ENCODE peak calls at places on chromosome 13, in four cellular contexts. One of them, this sample, is unnamed.

GRCh38 chr13:51520524-51520923 is 63.7 kb upstream of the WDFY2 start:
- DNase-seq in CD8-positive, alpha-beta memory T cell: no peak
- DNase-seq in mucosa of descending colon: no peak
- DNase-seq in ELR: peak; percentile 42
- DNase-seq in this sample: no peak

GRCh38 chr13:70043685-70044084 is 63.9 kb upstream of the ATXN8OS start:
- DNase-seq in ELR: peak; percentile 52
- DNase-seq in mucosa of descending colon: no peak
- DNase-seq in CD8-positive, alpha-beta memory T cell: no peak
- DNase-seq in this sample: no peak

GRCh38 chr13:27463500-27463899 is 13.1 kb upstream of the MTIF3 start:
- DNase-seq in CD8-positive, alpha-beta memory T cell: no peak
- DNase-seq in ELR: no peak
- DNase-seq in mucosa of descending colon: no peak
- DNase-seq in this sample: no peak

GRCh38 chr13:94917814-94918213 is 205.5 kb upstream of the SOX21 start:
- DNase-seq in mucosa of descending colon: no peak
- DNase-seq in CD8-positive, alpha-beta memory T cell: no peak
- DNase-seq in ELR: no peak
- DNase-seq in this sample: no peak

GRCh38 chr13:21012841-21013681 is 48.3 kb downstream of the LATS2 start:
- DNase-seq in CD8-positive, alpha-beta memory T cell: no peak
- DNase-seq in mucosa of descending colon: no peak
- DNase-seq in ELR: no peak
- DNase-seq in this sample: no peak

GRCh38 chr13:20901668-20902437 is 693 bp downstream of the XPO4 start:
- DNase-seq in mucosa of descending colon: peak; percentile 75
- DNase-seq in CD8-positive, alpha-beta memory T cell: peak; percentile 2
- DNase-seq in ELR: peak; percentile 69
- DNase-seq in this sample: no peak

GRCh38 chr13:113272791-113273190 is 24.2 kb upstream of the LAMP1 start:
- DNase-seq in CD8-positive, alpha-beta memory T cell: no peak
- DNase-seq in ELR: no peak
- DNase-seq in mucosa of descending colon: no peak
- DNase-seq in this sample: no peak

GRCh38 chr13:40102854-40103253 is 447.4 kb downstream of the COG6 start:
- DNase-seq in mucosa of descending colon: no peak
- DNase-seq in CD8-positive, alpha-beta memory T cell: no peak
- DNase-seq in ELR: peak; percentile 79
- DNase-seq in this sample: peak; percentile 25

GRCh38 chr13:113839536-113840204 is 24.2 kb downstream of the GAS6 start:
- DNase-seq in CD8-positive, alpha-beta memory T cell: no peak
- DNase-seq in mucosa of descending colon: peak; percentile 84
- DNase-seq in ELR: no peak
- DNase-seq in this sample: no peak

GRCh38 chr13:38072696-38073095 is 203.1 kb upstream of the TRPC4 start:
- DNase-seq in CD8-positive, alpha-beta memory T cell: no peak
- DNase-seq in ELR: no peak
- DNase-seq in mucosa of descending colon: no peak
- DNase-seq in this sample: no peak

GRCh38 chr13:27130223-27131015 is 41.2 kb downstream of the USP12 start:
- DNase-seq in CD8-positive, alpha-beta memory T cell: no peak
- DNase-seq in ELR: peak; percentile 35
- DNase-seq in mucosa of descending colon: no peak
- DNase-seq in this sample: no peak

GRCh38 chr13:77925616-77926015 is 7.0 kb upstream of the EDNRB start:
- DNase-seq in ELR: no peak
- DNase-seq in mucosa of descending colon: no peak
- DNase-seq in CD8-positive, alpha-beta memory T cell: no peak
- DNase-seq in this sample: no peak

GRCh38 chr13:75704942-75705320 is 68.8 kb downstream of the LMO7 start:
- DNase-seq in CD8-positive, alpha-beta memory T cell: no peak
- DNase-seq in mucosa of descending colon: peak; percentile 81
- DNase-seq in ELR: no peak
- DNase-seq in this sample: no peak

GRCh38 chr13:41603917-41604316 is 146.6 kb downstream of the RGCC start:
- DNase-seq in mucosa of descending colon: no peak
- DNase-seq in ELR: peak; percentile 88
- DNase-seq in CD8-positive, alpha-beta memory T cell: no peak
- DNase-seq in this sample: no peak

GRCh38 chr13:52348983-52349780 is 56.8 kb downstream of the THSD1 start:
- DNase-seq in CD8-positive, alpha-beta memory T cell: no peak
- DNase-seq in ELR: peak; percentile 91
- DNase-seq in mucosa of descending colon: no peak
- DNase-seq in this sample: no peak

GRCh38 chr13:55418095-55418494 is 1722.6 kb upstream of the PRR20A start:
- DNase-seq in ELR: no peak
- DNase-seq in CD8-positive, alpha-beta memory T cell: no peak
- DNase-seq in mucosa of descending colon: no peak
- DNase-seq in this sample: no peak

GRCh38 chr13:92838786-92839185 is 387.8 kb upstream of the GPC6 start:
- DNase-seq in CD8-positive, alpha-beta memory T cell: no peak
- DNase-seq in mucosa of descending colon: no peak
- DNase-seq in ELR: peak; percentile 81
- DNase-seq in this sample: no peak

GRCh38 chr13:50127017-50127725 is 111.9 kb downstream of the KCNRG start:
- DNase-seq in mucosa of descending colon: peak; percentile 72
- DNase-seq in ELR: peak; percentile 35
- DNase-seq in CD8-positive, alpha-beta memory T cell: peak; percentile 42
- DNase-seq in this sample: peak; percentile 49

GRCh38 chr13:44317752-44318550 is 55.7 kb upstream of the SERP2 start:
- DNase-seq in mucosa of descending colon: no peak
- DNase-seq in ELR: peak; percentile 54
- DNase-seq in CD8-positive, alpha-beta memory T cell: no peak
- DNase-seq in this sample: no peak

GRCh38 chr13:34391071-34391470 is 551.0 kb upstream of the NBEA start:
- DNase-seq in mucosa of descending colon: no peak
- DNase-seq in CD8-positive, alpha-beta memory T cell: no peak
- DNase-seq in ELR: peak; percentile 60
- DNase-seq in this sample: no peak

GRCh38 chr13:20960663-20961309 is 58.2 kb upstream of the XPO4 start:
- DNase-seq in mucosa of descending colon: peak; percentile 38
- DNase-seq in CD8-positive, alpha-beta memory T cell: no peak
- DNase-seq in ELR: no peak
- DNase-seq in this sample: no peak

GRCh38 chr13:70923863-70924752 is 815.9 kb upstream of the KLHL1 start:
- DNase-seq in CD8-positive, alpha-beta memory T cell: no peak
- DNase-seq in ELR: no peak
- DNase-seq in mucosa of descending colon: no peak
- DNase-seq in this sample: no peak